ENCODE peak calls at places on chromosomes 1 and 21, in eight cellular contexts. W is K562, A is stomach, P is transverse colon, M is tibial nerve, H is A549, G is ovary, E is upper lobe of left lung. S is an unnamed sample.

GRCh38 chr1:228514421-228514820 is 27.2 kb downstream of the RNF187 start:
- DNase-seq in W (peak; percentile 47), A (no peak), P (no peak), M (no peak), H (no peak), G (no peak), E (no peak), S (no peak)

GRCh38 chr1:81876901-81877750 is 76.4 kb downstream of the ADGRL2 start:
- DNase-seq in W (no peak), A (no peak), P (no peak), M (no peak), H (no peak), G (no peak), E (no peak), S (no peak)

GRCh38 chr1:60972841-60973364 is 109.5 kb upstream of the NFIA start:
- DNase-seq in W (peak; percentile 43), A (no peak), P (no peak), M (no peak), H (no peak), G (no peak), E (no peak), S (no peak)

GRCh38 chr1:91684599-91685196 is 184.0 kb downstream of the CDC7 start:
- DNase-seq in W (peak; percentile 18), A (no peak), P (no peak), M (no peak), H (no peak), G (no peak), E (no peak), S (peak; percentile 68)

GRCh38 chr1:227586733-227587132 is 23.4 kb downstream of the ZNF678 start:
- DNase-seq in W (no peak), A (no peak), P (no peak), M (no peak), H (no peak), G (no peak), E (no peak), S (no peak)

GRCh38 chr21:41316641-41317392 is at the start of gene FAM3B:
- DNase-seq in W (no peak), A (peak; percentile 84), P (peak; percentile 47), M (no peak), H (no peak), G (no peak), E (peak; percentile 92), S (no peak)

GRCh38 chr1:4328402-4329071 is 325.9 kb upstream of the AJAP1 start:
- DNase-seq in W (peak; percentile 29), A (no peak), P (no peak), M (no peak), H (no peak), G (no peak), E (no peak), S (no peak)

GRCh38 chr1:175373786-175374623 is 181.4 kb upstream of the KIAA0040 start:
- DNase-seq in W (peak; percentile 72), A (no peak), P (no peak), M (no peak), H (peak; percentile 29), G (no peak), E (peak; percentile 20), S (no peak)

GRCh38 chr1:172451002-172451443 is 7.2 kb upstream of the PIGC start:
- DNase-seq in W (peak; percentile 42), A (peak; percentile 43), P (no peak), M (no peak), H (peak; percentile 19), G (no peak), E (no peak), S (no peak)

GRCh38 chr21:46003575-46004007 is 22.0 kb downstream of the COL6A1 start:
- DNase-seq in W (no peak), A (peak; percentile 21), P (no peak), M (no peak), H (no peak), G (peak; percentile 26), E (peak; percentile 82), S (peak; percentile 75)

GRCh38 chr1:22290157-22290556 is 147.3 kb upstream of the WNT4 start:
- DNase-seq in W (no peak), A (peak; percentile 2), P (no peak), M (no peak), H (no peak), G (no peak), E (no peak), S (no peak)

GRCh38 chr21:36973986-36974850 is 7.7 kb upstream of the HLCS start:
- DNase-seq in W (peak; percentile 30), A (no peak), P (no peak), M (no peak), H (no peak), G (no peak), E (no peak), S (no peak)

GRCh38 chr1:86993269-86993985 is 79.0 kb downstream of the HS2ST1 start:
- DNase-seq in W (peak; percentile 52), A (no peak), P (no peak), M (no peak), H (no peak), G (no peak), E (no peak), S (no peak)

GRCh38 chr1:76786232-76786631 is 81.0 kb upstream of the ST6GALNAC5 start:
- DNase-seq in W (no peak), A (no peak), P (no peak), M (no peak), H (no peak), G (no peak), E (no peak), S (no peak)

GRCh38 chr1:44326821-44327465 is 28.1 kb downstream of the ERI3 start:
- DNase-seq in W (no peak), A (no peak), P (no peak), M (no peak), H (no peak), G (no peak), E (no peak), S (no peak)

GRCh38 chr1:193448682-193449461 is 262.5 kb upstream of the B3GALT2 start:
- DNase-seq in W (no peak), A (no peak), P (no peak), M (no peak), H (no peak), G (no peak), E (no peak), S (no peak)

GRCh38 chr1:201066986-201067385 is 43.5 kb upstream of the KIF21B start:
- DNase-seq in W (no peak), A (no peak), P (no peak), M (no peak), H (no peak), G (no peak), E (no peak), S (no peak)

GRCh38 chr1:156259805-156260204 is 11.9 kb upstream of the PAQR6 start:
- DNase-seq in W (no peak), A (no peak), P (no peak), M (no peak), H (no peak), G (no peak), E (no peak), S (no peak)

DNA sequence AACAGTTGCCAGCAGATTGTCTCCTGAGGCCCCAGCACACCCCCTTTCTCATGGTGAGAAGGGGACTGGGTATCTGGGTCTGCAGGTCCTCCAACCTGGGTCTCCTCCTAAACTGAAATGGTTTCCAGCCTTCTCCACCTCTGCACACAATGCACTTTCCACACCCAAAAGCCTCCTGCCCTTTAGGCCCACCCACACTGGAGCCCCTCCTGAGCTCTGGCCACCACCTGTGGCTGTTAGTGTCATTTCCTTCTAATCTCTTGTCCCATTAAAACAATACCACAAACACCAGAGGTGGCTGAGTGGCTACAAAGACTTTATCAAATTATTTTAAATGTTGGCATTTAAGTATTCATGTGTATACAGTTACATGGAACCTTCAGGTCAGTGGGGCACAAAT is 11.5 kb downstream of the GPR3 start:
- DNase-seq in W (no peak), A (no peak), P (no peak), M (no peak), H (no peak), G (no peak), E (no peak), S (no peak)
- H3K4me1 ChIP-seq in W (no peaks in the 10 kb centered on the region), A (peaks cover 77% of the 10 kb centered on the region), P (peaks cover 44% of the 10 kb centered on the region), M (peaks cover 34% of the 10 kb centered on the region), H (peaks cover 4% of the 10 kb centered on the region), G (peaks cover 6% of the 10 kb centered on the region), E (peaks cover 46% of the 10 kb centered on the region), S (peaks cover 84% of the 10 kb centered on the region)

DNA sequence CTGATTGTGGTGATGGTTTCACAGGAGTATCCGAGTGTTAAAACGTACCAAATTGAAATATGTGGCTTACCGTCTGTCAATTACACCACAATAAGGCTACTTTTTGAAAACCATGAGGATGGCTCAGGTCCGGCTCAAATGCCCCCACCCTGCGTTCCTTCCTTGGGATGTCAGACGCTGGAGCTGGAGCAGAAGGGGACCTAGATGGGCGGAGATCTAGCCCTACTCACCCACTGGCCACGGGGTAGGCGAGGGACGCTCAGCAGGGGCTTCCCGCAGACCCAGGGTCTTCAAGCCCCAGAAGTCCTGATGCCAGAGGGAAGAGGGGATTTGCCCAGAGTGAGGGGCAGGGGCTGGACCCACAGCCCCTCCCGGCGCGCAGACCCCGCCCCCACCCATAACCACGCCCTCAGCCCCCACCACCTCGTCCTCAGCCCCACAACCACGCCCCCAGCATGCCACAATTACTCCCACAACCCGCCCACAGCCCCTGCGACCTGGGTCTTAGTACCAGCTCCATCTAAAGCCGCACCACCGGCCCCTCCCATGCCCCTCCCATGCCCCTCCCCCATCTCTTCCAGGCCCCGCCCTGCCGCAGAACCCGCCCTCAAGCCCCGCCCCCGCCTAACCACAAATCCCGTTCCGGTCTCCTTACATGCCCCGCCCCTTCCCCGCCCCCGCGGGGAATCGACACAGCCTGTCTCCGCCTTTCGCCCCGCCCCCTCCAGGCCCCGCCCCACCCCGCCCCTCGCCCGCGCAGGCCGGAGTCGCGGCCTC is at the start of gene LRRC3:
- DNase-seq in W (peak; percentile 96), A (peak; percentile 88), P (peak; percentile 90), M (peak; percentile 78), H (peak; percentile 58), G (peak; percentile 90), E (peak; percentile 94), S (peak; percentile 96)
- TF ChIP-seq EP300 in W (no peak), A (no peak), P (no peak), M (no peak), H (no peak), G (no peak), E (no peak), S (no peak)

DNA sequence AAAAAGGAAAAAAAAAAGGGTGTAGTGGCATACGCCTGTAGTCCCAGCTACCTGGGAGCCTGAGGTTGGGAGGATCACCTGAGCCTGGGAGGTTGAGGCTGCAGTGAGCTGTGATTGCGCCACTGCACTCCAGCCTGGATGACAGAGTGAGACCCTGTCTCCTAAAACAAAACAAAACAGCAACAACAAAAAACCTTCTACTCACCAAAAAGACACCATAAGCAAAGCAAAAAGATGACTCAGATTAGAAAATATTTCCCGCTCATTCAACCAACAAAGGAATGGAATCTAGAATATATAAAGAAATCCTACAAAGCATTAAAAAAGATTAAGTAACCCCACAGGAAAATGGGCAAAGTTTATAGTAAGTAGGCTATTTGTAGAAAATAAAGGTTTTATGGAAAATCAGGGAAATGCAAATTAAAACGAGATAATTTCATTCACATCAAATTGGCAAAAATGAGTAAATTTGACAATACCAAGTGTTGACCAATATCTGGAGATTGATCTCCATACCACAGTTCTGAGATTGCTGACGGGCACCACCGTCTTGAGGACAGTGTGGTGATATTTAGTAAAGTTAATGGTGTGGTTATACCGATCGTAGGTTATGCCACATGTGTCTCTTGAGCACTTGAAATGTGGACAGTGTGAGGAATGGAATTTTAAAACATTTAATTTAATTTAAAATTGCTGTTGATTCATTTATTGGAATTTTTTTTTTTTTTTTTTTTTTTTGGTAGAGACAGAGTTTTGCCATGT is 54.0 kb downstream of the PIK3CD start:
- DNase-seq in W (no peak), A (no peak), P (no peak), M (no peak), H (no peak), G (no peak), E (no peak), S (no peak)
- H3K4me1 ChIP-seq in W (peaks cover 3% of the 10 kb centered on the region), A (peaks cover 22% of the 10 kb centered on the region), P (no peaks in the 10 kb centered on the region), M (no peaks in the 10 kb centered on the region), H (peaks cover 7% of the 10 kb centered on the region), G (no peaks in the 10 kb centered on the region), E (peaks cover 6% of the 10 kb centered on the region), S (no peaks in the 10 kb centered on the region)

GRCh38 chr1:160168609-160169369 is 17.4 kb downstream of the ATP1A4 start:
- DNase-seq in W (no peak), A (no peak), P (no peak), M (no peak), H (no peak), G (no peak), E (no peak), S (no peak)
- TF ChIP-seq EP300 in W (no peak), A (no peak), P (no peak), M (no peak), H (no peak), G (no peak), E (no peak), S (no peak)

S was measured in esophagus muscularis mucosa.